ENCODE peak calls at places on chromosomes 7 and 10, in six cellular contexts. W is foreskin keratinocyte; P is NCI-H1694 treated with DMSO at 0.1 percent for 48 hours; I is fibroblast of pulmonary artery; Q is posterior cingulate gyrus; Z is stimulated activated CD4-positive, alpha-beta T cell treated with anti-CD3 and anti-CD28 coated beads, TNF-alpha, amount 100 ng/mL, for 1 hour. G is an unnamed sample.

GRCh38 chr7:14321947-14322346 is 332.5 kb upstream of the ETV1 start:
- DNase-seq in Z (no peak), P (peak), W (no peak), Q (no peak), I (no peak), G (peak)

GRCh38 chr7:37211097-37211496 is 237.6 kb downstream of the ELMO1 start:
- DNase-seq in Z (no peak), W (no peak), P (no peak), Q (no peak), I (peak), G (no peak)

GRCh38 chr7:567305-567883 is 47.7 kb upstream of the PDGFA start:
- DNase-seq in I (no peak), Z (no peak), W (no peak), Q (peak), P (no peak), G (no peak)

GRCh38 chr7:36639826-36640225 is 84.5 kb downstream of the AOAH start:
- DNase-seq in W (no peak), I (no peak), Q (no peak), Z (no peak), P (no peak), G (no peak)

GRCh38 chr7:3027005-3027404 is 16.7 kb downstream of the CARD11 start:
- DNase-seq in Z (no peak), P (peak), W (no peak), I (no peak), Q (no peak), G (peak)

GRCh38 chr10:126250527-126251310 is 137.6 kb downstream of the ADAM12 start:
- DNase-seq in Q (no peak), W (no peak), I (peak), P (no peak), Z (no peak), G (no peak)

GRCh38 chr7:70887186-70887585 is 244.8 kb upstream of the GALNT17 start:
- DNase-seq in W (no peak), I (no peak), Z (no peak), Q (no peak), P (no peak), G (no peak)

GRCh38 chr10:27482984-27483956 is 20.8 kb upstream of the RAB18 start:
- DNase-seq in I (no peak), Z (no peak), W (peak), P (no peak), Q (no peak), G (no peak)

GRCh38 chr7:38630720-38631673 is at the start of gene AMPH:
- DNase-seq in W (peak), I (peak), Z (no peak), P (peak), Q (peak), G (peak)

GRCh38 chr10:88092975-88093374 is 229.6 kb downstream of the PTEN start:
- DNase-seq in I (no peak), Z (no peak), Q (no peak), W (no peak), P (peak), G (peak)

GRCh38 chr7:132584796-132585494 is 8.7 kb upstream of the PLXNA4 start:
- DNase-seq in P (no peak), W (no peak), I (no peak), Q (peak), Z (no peak), G (peak)

GRCh38 chr10:69733791-69734261 is 67.9 kb upstream of the COL13A1 start:
- DNase-seq in Z (no peak), Q (no peak), P (no peak), I (peak), W (no peak), G (no peak)

GRCh38 chr7:2008101-2008935 is 224.4 kb downstream of the MAD1L1 start:
- DNase-seq in W (no peak), Q (peak), Z (no peak), I (no peak), P (no peak), G (no peak)

GRCh38 chr7:70856889-70857511 is 274.9 kb upstream of the GALNT17 start:
- DNase-seq in W (peak), I (peak), P (peak), Q (peak), Z (no peak), G (peak)

GRCh38 chr7:34187908-34188307 is 282.6 kb downstream of the BMPER start:
- DNase-seq in Z (no peak), Q (no peak), P (no peak), W (peak), I (no peak), G (no peak)

GRCh38 chr7:128833148-128833938 is 3.1 kb downstream of the FLNC start:
- DNase-seq in Z (no peak), P (peak), I (peak), W (no peak), Q (peak), G (peak)

GRCh38 chr7:26368542-26368941 is 76.9 kb downstream of the SNX10 start:
- DNase-seq in I (peak), W (no peak), P (no peak), Z (no peak), Q (no peak), G (no peak)

GRCh38 chr7:156173346-156173745 is 361.1 kb upstream of the SHH start:
- DNase-seq in W (no peak), P (no peak), Z (no peak), Q (no peak), I (no peak), G (no peak)

GRCh38 chr7:95737828-95738505 is 34.4 kb upstream of the DYNC1I1 start:
- DNase-seq in Q (peak), P (no peak), Z (no peak), I (no peak), W (no peak), G (no peak)

G was measured in NCI-H446.